ENCODE peak calls at places on chromosomes 4 and X, in four cellular contexts. W, Q, C and G are unnamed samples.

GRCh38 chr4:102825261-102826071 is 1.9 kb downstream of the UBE2D3 start:
- DNase-seq in W (peak), Q (no peak), C (peak), G (no peak)

GRCh38 chrX:153966841-153967535 is 4.6 kb downstream of the HCFC1 start:
- DNase-seq in W (no peak), Q (no peak), C (peak), G (no peak)

GRCh38 chr4:166386491-166387367 is 513.7 kb downstream of the TLL1 start:
- DNase-seq in W (no peak), Q (no peak), C (no peak), G (no peak)

GRCh38 chrX:140502491-140503229 is 2.2 kb downstream of the SOX3 start:
- DNase-seq in W (no peak), Q (no peak), C (no peak), G (no peak)

GRCh38 chr4:122842984-122843531 is 16.4 kb downstream of the FGF2 start:
- DNase-seq in W (no peak), Q (no peak), C (no peak), G (no peak)

GRCh38 chrX:102067966-102068723 is 57.3 kb upstream of the TCEAL2 start:
- DNase-seq in W (peak), Q (no peak), C (peak), G (peak)

GRCh38 chr4:184420402-184420801 is 53.9 kb downstream of the IRF2 start:
- DNase-seq in W (no peak), Q (no peak), C (no peak), G (no peak)

GRCh38 chr4:177235026-177235425 is 74.6 kb upstream of the NEIL3 start:
- DNase-seq in W (peak), Q (no peak), C (peak), G (no peak)

GRCh38 chrX:47623540-47624027 is 3.9 kb upstream of the SYN1 start:
- DNase-seq in W (peak), Q (no peak), C (peak), G (peak)

GRCh38 chr4:139943277-139943676 is 210.7 kb downstream of the MAML3 start:
- DNase-seq in W (no peak), Q (no peak), C (no peak), G (no peak)

GRCh38 chr4:40607224-40607623 is 22.4 kb downstream of the RBM47 start:
- DNase-seq in W (peak), Q (no peak), C (peak), G (no peak)

GRCh38 chr4:71417150-71417549 is 78.3 kb downstream of the SLC4A4 start:
- DNase-seq in W (no peak), Q (no peak), C (peak), G (no peak)

GRCh38 chr4:89586864-89587263 is 250.1 kb downstream of the SNCA start:
- DNase-seq in W (peak), Q (no peak), C (peak), G (no peak)
- TF ChIP-seq CTCF in W (peak), Q (peak), C (no peak), G (peak)

GRCh38 chrX:150680974-150681373 is 12.2 kb upstream of the MTMR1 start:
- DNase-seq in W (peak), Q (no peak), C (peak), G (no peak)
- TF ChIP-seq CTCF in W (peak), Q (peak), C (peak), G (peak)

GRCh38 chrX:11103751-11104150 is 7.4 kb upstream of the HCCS start:
- DNase-seq in W (no peak), Q (no peak), C (no peak), G (no peak)

GRCh38 chrX:11097920-11098319 is 13.2 kb upstream of the HCCS start:
- DNase-seq in W (no peak), Q (no peak), C (no peak), G (no peak)

GRCh38 chrX:11099465-11099864 is 11.7 kb upstream of the HCCS start:
- DNase-seq in W (no peak), Q (no peak), C (no peak), G (no peak)

GRCh38 chrX:11103006-11103405 is 8.1 kb upstream of the HCCS start:
- DNase-seq in W (no peak), Q (no peak), C (no peak), G (no peak)

DNA sequence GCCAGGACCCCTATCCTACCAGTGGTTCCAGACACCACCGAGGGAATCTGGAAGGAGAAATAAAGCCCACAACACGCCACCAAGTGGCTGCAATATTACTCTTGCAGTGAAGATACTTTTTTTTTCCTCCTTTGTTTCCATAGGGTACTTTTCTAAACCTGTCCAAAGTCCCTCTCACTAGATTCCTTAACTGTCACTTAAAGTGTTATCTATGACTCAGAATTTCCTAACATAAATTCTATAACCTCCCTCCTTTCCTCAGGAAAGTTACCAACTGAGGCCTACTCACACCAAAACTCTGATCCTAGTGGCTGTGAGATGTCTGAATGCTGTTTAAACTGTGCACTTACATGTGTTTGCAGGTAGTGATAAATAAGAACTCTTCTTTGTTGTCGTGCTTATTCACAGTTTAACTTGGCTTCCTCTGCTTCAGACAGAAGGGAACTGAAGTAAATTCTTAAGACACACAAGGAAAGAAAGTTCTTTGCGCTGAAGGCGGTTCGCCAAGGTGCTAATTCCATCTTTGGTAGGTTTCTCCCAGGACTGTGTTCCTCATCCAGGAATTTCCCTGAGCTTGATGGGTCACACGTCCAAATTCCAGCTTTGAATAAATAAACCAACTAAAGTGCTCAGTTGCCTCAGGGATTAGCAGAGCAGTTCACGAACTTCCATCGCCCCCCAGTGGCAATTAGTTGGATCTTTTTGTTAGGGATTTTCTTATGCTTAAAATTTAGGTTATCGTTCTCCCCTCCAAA is 10.7 kb upstream of the HCCS start:
- DNase-seq in W (peak), Q (no peak), C (peak), G (no peak)
- TF ChIP-seq CTCF in W (peak), Q (peak), C (peak), G (peak)

DNA sequence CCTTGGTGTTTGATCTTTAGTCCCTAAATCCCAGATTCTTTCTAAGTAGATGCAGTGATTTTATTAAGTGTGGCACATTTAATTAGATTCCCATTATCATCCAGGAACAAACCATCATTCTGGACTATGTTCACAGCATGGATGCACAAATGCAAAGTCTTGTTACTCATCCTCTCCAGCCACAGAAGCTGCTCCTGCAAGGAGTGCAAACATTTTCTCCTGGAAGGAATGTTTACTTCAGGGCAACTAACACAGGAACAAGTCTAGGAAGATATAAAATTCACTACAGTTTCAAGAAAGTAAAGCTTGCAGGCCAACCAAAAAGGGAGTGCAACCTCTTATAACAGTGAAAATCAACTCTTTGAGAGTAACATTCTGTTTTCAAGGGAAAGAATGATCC is 106.0 kb downstream of the IQCM start:
- DNase-seq in W (no peak), Q (no peak), C (peak), G (no peak)
- TF ChIP-seq CTCF in W (no peak), Q (no peak), C (no peak), G (no peak)

GRCh38 chrX:25021132-25021498 is 5.3 kb upstream of the ARX start:
- DNase-seq in W (no peak), Q (no peak), C (no peak), G (no peak)
- TF ChIP-seq CTCF in W (no peak), Q (no peak), C (no peak), G (peak)

GRCh38 chrX:106220177-106220576 is 52.1 kb downstream of the PWWP3B start:
- DNase-seq in W (no peak), Q (no peak), C (no peak), G (no peak)
- TF ChIP-seq CTCF in W (no peak), Q (peak), C (no peak), G (peak)

GRCh38 chrX:10186355-10186754 is 29.6 kb downstream of the CLCN4 start:
- DNase-seq in W (no peak), Q (no peak), C (no peak), G (no peak)

GRCh38 chrX:10187421-10187820 is 30.6 kb downstream of the CLCN4 start:
- DNase-seq in W (no peak), Q (no peak), C (no peak), G (no peak)

GRCh38 chrX:10190367-10190766 is 33.6 kb downstream of the CLCN4 start:
- DNase-seq in W (peak), Q (no peak), C (peak), G (peak)

GRCh38 chrX:10193587-10193986 is 36.8 kb downstream of the CLCN4 start:
- DNase-seq in W (no peak), Q (no peak), C (no peak), G (no peak)

GRCh38 chrX:10189317-10190268 is 32.8 kb downstream of the CLCN4 start:
- DNase-seq in W (peak), Q (peak), C (peak), G (peak)
- TF ChIP-seq CTCF in W (peak), Q (peak), C (peak), G (peak)

DNA sequence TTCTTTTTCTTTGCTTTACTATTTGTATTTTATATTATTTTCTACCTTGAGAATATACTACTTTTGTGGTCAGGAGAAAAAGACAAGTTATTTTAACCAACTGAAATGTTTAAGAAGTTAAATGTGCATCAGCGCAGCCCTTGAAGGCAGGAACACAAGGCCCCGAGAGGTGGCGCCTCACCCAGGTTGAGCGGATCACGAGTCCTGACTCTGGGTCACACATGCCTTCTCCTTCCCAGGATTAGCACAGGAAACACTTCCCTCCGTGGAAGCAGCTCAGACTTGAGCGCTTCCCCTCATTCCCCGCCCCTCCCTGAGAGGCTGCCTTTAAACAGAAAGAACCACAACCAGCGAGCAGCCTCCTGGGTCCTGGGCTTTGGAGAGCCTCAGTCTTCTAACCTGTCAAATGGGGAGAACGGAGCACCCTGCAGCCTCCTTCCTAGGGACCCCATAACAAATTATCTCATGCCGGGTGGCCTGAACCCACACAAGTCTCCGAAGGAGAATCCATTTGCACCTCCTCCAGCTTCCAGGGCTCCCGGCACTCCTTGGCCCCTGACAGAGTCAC is 217.6 kb downstream of the AFAP1 start:
- DNase-seq in W (peak), Q (no peak), C (no peak), G (no peak)
- TF ChIP-seq CTCF in W (peak), Q (peak), C (peak), G (peak)